ENCODE peak calls at places on chromosomes 11 and 22, in seven cellular contexts. S is cardiac fibroblast, K is SHP77 treated with DMSO at 0.1 percent for 48 hours, P is SK-N-DZ, F is ACHN, B is GM23338, X is RWPE1. D is an unnamed sample.
A peak's percentile ranks its signal among the peaks of the same experiment; 100 is the strongest.

GRCh38 chr11:73671701-73672100 is 25.3 kb downstream of the PLEKHB1 start:
- DNase-seq in S (peak; percentile 17), F (no peak), K (no peak), X (no peak), P (no peak), B (no peak), D (no peak)

GRCh38 chr22:47123006-47123826 is 360.8 kb downstream of the TBC1D22A start:
- DNase-seq in F (no peak), B (no peak), K (no peak), P (no peak), X (peak; percentile 35), S (no peak), D (no peak)

GRCh38 chr22:34306361-34306760 is 386.1 kb upstream of the LARGE1 start:
- DNase-seq in P (no peak), K (no peak), F (no peak), B (no peak), S (no peak), X (no peak), D (no peak)

GRCh38 chr11:8767466-8768142 is 85.0 kb downstream of the RPL27A start:
- DNase-seq in P (no peak), S (peak; percentile 56), X (peak; percentile 61), K (no peak), B (no peak), F (no peak), D (no peak)

GRCh38 chr22:43471186-43471585 is 59.4 kb downstream of the MPPED1 start:
- DNase-seq in X (no peak), P (no peak), K (no peak), S (no peak), B (no peak), F (no peak), D (no peak)

GRCh38 chr22:49784987-49785614 is 42.6 kb downstream of the BRD1 start:
- DNase-seq in B (no peak), P (no peak), F (no peak), S (no peak), K (no peak), X (no peak), D (no peak)

GRCh38 chr11:47863189-47863892 is 15.2 kb upstream of the NUP160 start:
- DNase-seq in P (no peak), F (no peak), X (no peak), B (no peak), S (peak; percentile 89), K (no peak), D (no peak)

GRCh38 chr11:123063396-123064267 is 1.7 kb upstream of the HSPA8 start:
- DNase-seq in S (peak; percentile 71), X (no peak), F (peak; percentile 57), K (peak; percentile 41), P (no peak), B (peak; percentile 32), D (peak; percentile 91)

GRCh38 chr11:69040581-69041260 is 8.0 kb upstream of the TPCN2 start:
- DNase-seq in X (no peak), K (no peak), B (no peak), S (peak; percentile 61), F (peak; percentile 24), P (no peak), D (peak; percentile 63)

GRCh38 chr11:126548576-126549272 is 193.2 kb downstream of the ST3GAL4 start:
- DNase-seq in K (no peak), F (no peak), B (no peak), P (no peak), X (no peak), S (no peak), D (no peak)

GRCh38 chr22:23373601-23374000 is 193.3 kb downstream of the BCR start:
- DNase-seq in P (no peak), X (no peak), K (no peak), S (no peak), F (no peak), B (no peak), D (no peak)

GRCh38 chr11:111631666-111632039 is 29.4 kb downstream of the SIK2 start:
- DNase-seq in K (no peak), S (peak; percentile 71), P (no peak), X (peak; percentile 44), B (no peak), F (peak; percentile 55), D (no peak)

GRCh38 chr11:2521681-2522630 is 77.1 kb downstream of the KCNQ1 start:
- DNase-seq in B (no peak), K (no peak), S (no peak), P (no peak), X (no peak), F (no peak), D (no peak)

GRCh38 chr11:134139303-134139872 is 70.5 kb downstream of the JAM3 start:
- DNase-seq in K (no peak), X (no peak), B (peak; percentile 18), P (no peak), F (no peak), S (no peak), D (no peak)

GRCh38 chr22:37563153-37564081 is 3.1 kb downstream of the CDC42EP1 start:
- DNase-seq in X (peak; percentile 82), B (peak; percentile 55), F (peak; percentile 94), P (no peak), S (peak; percentile 97), K (no peak), D (no peak)

GRCh38 chr11:12186683-12187082 is 76.3 kb downstream of the MICAL2 start:
- DNase-seq in F (no peak), P (no peak), S (no peak), X (no peak), K (peak; percentile 48), B (no peak), D (peak; percentile 61)